ENCODE peak calls at places on chromosome 12, in six cellular contexts. H is GM12864, V is lower lobe of right lung, L is epithelial cell of esophagus, Y is fibroblast of lung, X is A549. F is an unnamed sample.
A peak's percentile ranks its signal among the peaks of the same experiment; 100 is the strongest.

GRCh38 chr12:68001486-68002466 is 12.5 kb downstream of the IFNG-AS1 start:
- DNase-seq in V (no peak), X (no peak), H (no peak), L (peak; percentile 20), Y (peak; percentile 2), F (no peak)

GRCh38 chr12:119589087-119589486 is 4.5 kb upstream of the TMEM233 start:
- DNase-seq in H (no peak), X (no peak), V (no peak), L (no peak), Y (peak; percentile 46), F (no peak)

GRCh38 chr12:3727877-3728632 is 24.9 kb downstream of the CRACR2A start:
- DNase-seq in L (no peak), V (no peak), Y (peak; percentile 48), H (no peak), X (no peak), F (no peak)

GRCh38 chr12:131621701-131622421 is 89.0 kb upstream of the SFSWAP start:
- DNase-seq in V (no peak), X (no peak), Y (no peak), H (no peak), L (peak; percentile 21), F (no peak)

GRCh38 chr12:57628280-57629191 is 4.5 kb downstream of the B4GALNT1 start:
- DNase-seq in L (no peak), V (no peak), Y (no peak), H (no peak), X (no peak), F (no peak)

GRCh38 chr12:131072446-131073230 is 118.9 kb downstream of the ADGRD1 start:
- DNase-seq in H (no peak), Y (no peak), V (peak; percentile 34), L (no peak), X (no peak), F (no peak)

GRCh38 chr12:89208661-89209096 is 143.6 kb downstream of the DUSP6 start:
- DNase-seq in L (no peak), V (no peak), Y (no peak), H (no peak), X (no peak), F (no peak)

GRCh38 chr12:74641262-74641661 is 103.6 kb downstream of the ATXN7L3B start:
- DNase-seq in L (no peak), H (no peak), Y (no peak), V (no peak), X (no peak), F (no peak)

GRCh38 chr12:53205747-53206146 is 1.3 kb downstream of the ITGB7 start:
- DNase-seq in H (peak; percentile 92), L (peak; percentile 70), Y (peak; percentile 89), X (no peak), V (no peak), F (no peak)

GRCh38 chr12:132708150-132708549 is 2.5 kb upstream of the PGAM5 start:
- DNase-seq in X (no peak), V (no peak), H (no peak), L (no peak), Y (no peak), F (no peak)

GRCh38 chr12:100794441-100795192 is at the start of gene ANO4:
- DNase-seq in L (no peak), V (no peak), X (no peak), Y (peak; percentile 20), H (no peak), F (peak; percentile 73)
- H3K4me3 ChIP-seq in L (peak within 1 kb of the TSS; percentile 10), V (no peak within 1 kb of the TSS), X (no peak within 1 kb of the TSS), Y (peak within 1 kb of the TSS; percentile 55), H (no peak within 1 kb of the TSS), F (peak within 1 kb of the TSS; percentile 6)

DNA sequence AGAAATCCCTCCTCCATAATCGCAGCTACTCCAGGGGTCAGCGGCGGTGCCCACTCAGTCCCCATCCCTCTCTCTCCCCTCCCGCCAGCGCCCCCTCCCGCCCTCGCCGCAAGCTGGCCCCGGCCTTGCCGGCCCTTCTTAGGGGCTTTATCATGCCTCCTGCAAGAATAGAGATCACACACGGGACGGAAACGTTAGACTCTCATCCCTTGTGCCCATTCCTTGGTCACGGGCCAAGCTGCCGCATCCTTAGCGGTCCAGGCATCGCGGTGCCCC is 681 bp upstream of the COX14 start:
- DNase-seq in X (no peak), L (no peak), V (no peak), H (no peak), Y (no peak), F (no peak)
- H3K4me3 ChIP-seq in X (no peak overlapping the region), L (peak overlapping the region; percentile 40), V (peak overlapping the region; percentile 33), H (peak overlapping the region; percentile 37), Y (peak overlapping the region; percentile 37), F (peak overlapping the region; percentile 17)

GRCh38 chr12:64663019-64663418 is 52.7 kb downstream of the RASSF3 start:
- DNase-seq in H (no peak), V (no peak), X (no peak), Y (no peak), L (no peak), F (no peak)
- H3K4me3 ChIP-seq in H (no peak overlapping the region), V (no peak overlapping the region), X (no peak overlapping the region), Y (no peak overlapping the region), L (no peak overlapping the region), F (no peak overlapping the region)

GRCh38 chr12:92402415-92402814 is 256.8 kb upstream of the BTG1 start:
- DNase-seq in Y (no peak), H (no peak), X (no peak), V (no peak), L (no peak), F (no peak)

GRCh38 chr12:92403210-92404175 is 257.8 kb upstream of the BTG1 start:
- DNase-seq in H (peak; percentile 98), X (no peak), L (no peak), Y (no peak), V (no peak), F (no peak)

GRCh38 chr12:92408072-92408900 is 262.6 kb upstream of the BTG1 start:
- DNase-seq in V (no peak), Y (no peak), X (peak; percentile 30), L (peak; percentile 58), H (no peak), F (peak; percentile 68)

GRCh38 chr12:92404921-92405320 is 259.3 kb upstream of the BTG1 start:
- DNase-seq in V (no peak), H (no peak), L (no peak), X (no peak), Y (no peak), F (no peak)

GRCh38 chr12:92404259-92404894 is 258.7 kb upstream of the BTG1 start:
- DNase-seq in Y (no peak), H (no peak), L (no peak), X (no peak), V (no peak), F (no peak)
- H3K4me3 ChIP-seq in Y (no peak overlapping the region), H (no peak overlapping the region), L (no peak overlapping the region), X (no peak overlapping the region), V (no peak overlapping the region), F (no peak overlapping the region)

DNA sequence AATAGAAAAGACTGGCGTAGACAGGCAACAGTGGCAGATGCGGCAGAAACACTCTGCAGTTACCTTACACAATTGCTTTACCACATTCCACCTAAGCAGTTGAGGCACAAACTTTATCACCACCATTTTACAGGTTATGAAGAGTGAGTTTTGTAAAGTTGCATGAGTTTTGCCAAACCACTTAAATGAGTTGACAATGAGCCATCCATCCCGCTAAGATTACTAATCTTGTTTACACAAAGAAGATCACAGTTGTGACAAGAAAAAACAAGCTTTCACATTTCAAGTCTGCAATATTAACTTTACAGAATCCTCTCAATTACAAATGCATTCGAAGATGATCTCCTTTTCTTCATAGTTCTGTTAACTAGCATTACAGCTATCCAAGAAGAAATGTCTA is 1.8 kb downstream of the TMCC3 start:
- DNase-seq in X (no peak), H (no peak), L (peak; percentile 88), Y (no peak), V (no peak), F (no peak)
- H3K4me3 ChIP-seq in X (no peak overlapping the region), H (no peak overlapping the region), L (peak overlapping the region; percentile 69), Y (no peak overlapping the region), V (no peak overlapping the region), F (peak overlapping the region; percentile 59)

GRCh38 chr12:102956738-102957338 is 636 bp upstream of the ASCL1 start:
- DNase-seq in V (no peak), X (no peak), Y (no peak), H (no peak), L (no peak), F (no peak)
- H3K4me3 ChIP-seq in V (no peak overlapping the region), X (peak overlapping the region; percentile 53), Y (no peak overlapping the region), H (peak overlapping the region; percentile 11), L (no peak overlapping the region), F (no peak overlapping the region)

GRCh38 chr12:6944381-6945186 is 762 bp downstream of the C12orf57 start:
- DNase-seq in V (peak; percentile 95), H (peak; percentile 91), X (peak; percentile 93), Y (peak; percentile 91), L (peak; percentile 93), F (peak; percentile 95)

GRCh38 chr12:6946920-6947374 is 3.1 kb downstream of the C12orf57 start:
- DNase-seq in H (no peak), V (peak; percentile 37), L (no peak), X (no peak), Y (no peak), F (no peak)

GRCh38 chr12:6943719-6944380 is at the start of the genes C12orf57 and RNU7-1:
- DNase-seq in L (peak; percentile 86), X (peak; percentile 94), V (peak; percentile 81), Y (peak; percentile 90), H (peak; percentile 89), F (peak; percentile 95)

GRCh38 chr12:6946033-6946919 is 2.5 kb downstream of the C12orf57 start:
- DNase-seq in H (no peak), X (peak; percentile 93), Y (no peak), L (peak; percentile 98), V (peak; percentile 96), F (no peak)

GRCh38 chr12:6945613-6946012 is 1.8 kb downstream of the C12orf57 start:
- DNase-seq in X (no peak), H (no peak), Y (no peak), L (no peak), V (peak; percentile 47), F (no peak)
- H3K4me3 ChIP-seq in X (peak overlapping the region; percentile 59), H (peak overlapping the region; percentile 58), Y (no peak overlapping the region), L (peak overlapping the region; percentile 72), V (peak overlapping the region; percentile 44), F (no peak overlapping the region)

GRCh38 chr12:12559699-12560296 is 2.9 kb downstream of the DUSP16 start:
- DNase-seq in V (no peak), Y (no peak), X (no peak), H (no peak), L (no peak), F (no peak)
- H3K4me3 ChIP-seq in V (peak overlapping the region; percentile 69), Y (peak overlapping the region; percentile 93), X (peak overlapping the region; percentile 93), H (peak overlapping the region; percentile 51), L (peak overlapping the region; percentile 68), F (peak overlapping the region; percentile 64)

GRCh38 chr12:32211066-32211768 is 104.6 kb downstream of the BICD1 start:
- DNase-seq in X (no peak), H (no peak), V (no peak), L (no peak), Y (no peak), F (no peak)
- H3K4me3 ChIP-seq in X (no peak overlapping the region), H (no peak overlapping the region), V (no peak overlapping the region), L (no peak overlapping the region), Y (no peak overlapping the region), F (no peak overlapping the region)

GRCh38 chr12:128365831-128366231 is 98.9 kb downstream of the TMEM132C start:
- DNase-seq in H (no peak), L (no peak), X (no peak), V (no peak), Y (no peak), F (no peak)
- H3K4me3 ChIP-seq in H (no peak overlapping the region), L (no peak overlapping the region), X (no peak overlapping the region), V (peak overlapping the region; percentile 41), Y (peak overlapping the region; percentile 17), F (no peak overlapping the region)